ENCODE peak calls at places on chromosomes 12 and 14, in five cellular contexts. One of them, this sample, is unnamed.

GRCh38 chr14:40269436-40269835 is 837.2 kb upstream of the FBXO33 start:
- DNase-seq in Peyer's patch: no peak
- DNase-seq in NCI-H460: no peak
- DNase-seq in endothelial cell: no peak
- DNase-seq in NCI-H146: no peak
- DNase-seq in this sample: no peak

GRCh38 chr12:120495189-120495722 is 657 bp upstream of the DYNLL1 start:
- DNase-seq in endothelial cell: no peak
- DNase-seq in NCI-H146: peak
- DNase-seq in Peyer's patch: no peak
- DNase-seq in NCI-H460: no peak
- DNase-seq in this sample: no peak

GRCh38 chr12:118840878-118841277 is 140.5 kb upstream of the SRRM4 start:
- DNase-seq in NCI-H460: no peak
- DNase-seq in Peyer's patch: no peak
- DNase-seq in NCI-H146: no peak
- DNase-seq in endothelial cell: no peak
- DNase-seq in this sample: no peak

GRCh38 chr12:120814203-120814902 is 88.7 kb downstream of the ACADS start:
- DNase-seq in NCI-H146: no peak
- DNase-seq in Peyer's patch: no peak
- DNase-seq in NCI-H460: no peak
- DNase-seq in endothelial cell: no peak
- DNase-seq in this sample: no peak

GRCh38 chr12:45170456-45171042 is 45.3 kb upstream of the ANO6 start:
- DNase-seq in endothelial cell: peak
- DNase-seq in NCI-H146: peak
- DNase-seq in NCI-H460: peak
- DNase-seq in Peyer's patch: peak
- DNase-seq in this sample: peak

GRCh38 chr12:79055926-79056674 is 191.5 kb downstream of the SYT1 start:
- DNase-seq in Peyer's patch: no peak
- DNase-seq in endothelial cell: no peak
- DNase-seq in NCI-H460: no peak
- DNase-seq in NCI-H146: no peak
- DNase-seq in this sample: no peak

GRCh38 chr12:71268598-71268997 is 110.8 kb upstream of the TSPAN8 start:
- DNase-seq in Peyer's patch: no peak
- DNase-seq in endothelial cell: no peak
- DNase-seq in NCI-H460: no peak
- DNase-seq in NCI-H146: no peak
- DNase-seq in this sample: no peak

GRCh38 chr12:90102957-90103652 is 394.5 kb upstream of the ATP2B1 start:
- DNase-seq in endothelial cell: peak
- DNase-seq in NCI-H146: peak
- DNase-seq in NCI-H460: peak
- DNase-seq in Peyer's patch: peak
- DNase-seq in this sample: no peak

GRCh38 chr12:121774968-121775474 is 18.5 kb downstream of the RHOF start:
- DNase-seq in Peyer's patch: no peak
- DNase-seq in endothelial cell: no peak
- DNase-seq in NCI-H460: no peak
- DNase-seq in NCI-H146: no peak
- DNase-seq in this sample: no peak

GRCh38 chr12:132672678-132673077 is 14.5 kb downstream of the POLE start:
- DNase-seq in NCI-H460: no peak
- DNase-seq in endothelial cell: no peak
- DNase-seq in Peyer's patch: no peak
- DNase-seq in NCI-H146: no peak
- DNase-seq in this sample: no peak

GRCh38 chr12:29816869-29817730 is 33.4 kb upstream of the TMTC1 start:
- DNase-seq in NCI-H146: no peak
- DNase-seq in endothelial cell: no peak
- DNase-seq in NCI-H460: no peak
- DNase-seq in Peyer's patch: no peak
- DNase-seq in this sample: no peak

GRCh38 chr12:121786441-121786825 is 7.1 kb downstream of the RHOF start:
- DNase-seq in NCI-H460: peak
- DNase-seq in endothelial cell: no peak
- DNase-seq in Peyer's patch: no peak
- DNase-seq in NCI-H146: no peak
- DNase-seq in this sample: no peak

GRCh38 chr12:64890873-64891468 is 66.5 kb downstream of the TBC1D30 start:
- DNase-seq in endothelial cell: no peak
- DNase-seq in Peyer's patch: no peak
- DNase-seq in NCI-H460: peak
- DNase-seq in NCI-H146: peak
- DNase-seq in this sample: no peak

GRCh38 chr12:47767197-47767724 is 5.8 kb upstream of the SLC48A1 start:
- DNase-seq in NCI-H146: peak
- DNase-seq in endothelial cell: peak
- DNase-seq in Peyer's patch: peak
- DNase-seq in NCI-H460: no peak
- DNase-seq in this sample: no peak